ENCODE peak calls at places on chromosomes 1 and 21, in seven cellular contexts. One of them, this sample, is unnamed.

GRCh38 chr1:59051007-59051406 is 245.9 kb upstream of the FGGY start:
- DNase-seq in heart right ventricle: no peak
- DNase-seq in fibroblast of lung: no peak
- DNase-seq in astrocyte of the spinal cord: no peak
- DNase-seq in transverse colon: no peak
- DNase-seq in NB4: no peak
- DNase-seq in upper lobe of right lung: no peak
- DNase-seq in this sample: no peak

GRCh38 chr1:225259542-225259941 is 168.3 kb downstream of the LBR start:
- DNase-seq in fibroblast of lung: no peak
- DNase-seq in heart right ventricle: no peak
- DNase-seq in astrocyte of the spinal cord: no peak
- DNase-seq in upper lobe of right lung: no peak
- DNase-seq in NB4: no peak
- DNase-seq in transverse colon: no peak
- DNase-seq in this sample: no peak

GRCh38 chr1:149915429-149916192 is 2.0 kb downstream of the SV2A start:
- DNase-seq in NB4: peak; percentile 28
- DNase-seq in transverse colon: no peak
- DNase-seq in astrocyte of the spinal cord: no peak
- DNase-seq in upper lobe of right lung: no peak
- DNase-seq in heart right ventricle: no peak
- DNase-seq in fibroblast of lung: no peak
- DNase-seq in this sample: no peak

GRCh38 chr1:187018291-187018690 is 189.5 kb downstream of the PLA2G4A start:
- DNase-seq in upper lobe of right lung: no peak
- DNase-seq in fibroblast of lung: peak; percentile 18
- DNase-seq in astrocyte of the spinal cord: no peak
- DNase-seq in transverse colon: no peak
- DNase-seq in NB4: no peak
- DNase-seq in heart right ventricle: no peak
- DNase-seq in this sample: no peak

GRCh38 chr1:16073490-16074104 is at the start of gene FAM131C:
- DNase-seq in transverse colon: peak; percentile 60
- DNase-seq in NB4: peak; percentile 42
- DNase-seq in heart right ventricle: no peak
- DNase-seq in fibroblast of lung: no peak
- DNase-seq in upper lobe of right lung: no peak
- DNase-seq in astrocyte of the spinal cord: no peak
- DNase-seq in this sample: no peak

GRCh38 chr1:117403597-117403996 is 36.3 kb downstream of the MAN1A2 start:
- DNase-seq in upper lobe of right lung: no peak
- DNase-seq in astrocyte of the spinal cord: no peak
- DNase-seq in transverse colon: no peak
- DNase-seq in heart right ventricle: no peak
- DNase-seq in NB4: no peak
- DNase-seq in fibroblast of lung: no peak
- DNase-seq in this sample: no peak

GRCh38 chr1:7008331-7008730 is 223.1 kb downstream of the CAMTA1 start:
- DNase-seq in transverse colon: no peak
- DNase-seq in heart right ventricle: no peak
- DNase-seq in astrocyte of the spinal cord: no peak
- DNase-seq in upper lobe of right lung: no peak
- DNase-seq in fibroblast of lung: no peak
- DNase-seq in NB4: no peak
- DNase-seq in this sample: no peak

GRCh38 chr1:230327892-230328284 is 98.2 kb downstream of the PGBD5 start:
- DNase-seq in upper lobe of right lung: no peak
- DNase-seq in transverse colon: no peak
- DNase-seq in astrocyte of the spinal cord: peak; percentile 7
- DNase-seq in heart right ventricle: no peak
- DNase-seq in NB4: no peak
- DNase-seq in fibroblast of lung: peak; percentile 57
- DNase-seq in this sample: no peak

GRCh38 chr1:31991202-31991601 is 22.5 kb upstream of the KHDRBS1 start:
- DNase-seq in transverse colon: no peak
- DNase-seq in NB4: no peak
- DNase-seq in heart right ventricle: no peak
- DNase-seq in fibroblast of lung: no peak
- DNase-seq in astrocyte of the spinal cord: no peak
- DNase-seq in upper lobe of right lung: no peak
- DNase-seq in this sample: no peak

GRCh38 chr1:32877211-32878110 is 6.7 kb upstream of the FNDC5 start:
- DNase-seq in fibroblast of lung: no peak
- DNase-seq in astrocyte of the spinal cord: no peak
- DNase-seq in NB4: no peak
- DNase-seq in heart right ventricle: peak; percentile 80
- DNase-seq in upper lobe of right lung: peak; percentile 36
- DNase-seq in transverse colon: no peak
- DNase-seq in this sample: no peak

GRCh38 chr1:232459826-232460225 is 170.1 kb downstream of the SIPA1L2 start:
- DNase-seq in astrocyte of the spinal cord: no peak
- DNase-seq in heart right ventricle: no peak
- DNase-seq in upper lobe of right lung: no peak
- DNase-seq in transverse colon: no peak
- DNase-seq in fibroblast of lung: peak; percentile 39
- DNase-seq in NB4: no peak
- DNase-seq in this sample: no peak

GRCh38 chr21:42537106-42537742 is 23.6 kb downstream of the SLC37A1 start:
- DNase-seq in upper lobe of right lung: peak; percentile 44
- DNase-seq in fibroblast of lung: no peak
- DNase-seq in astrocyte of the spinal cord: no peak
- DNase-seq in heart right ventricle: no peak
- DNase-seq in transverse colon: no peak
- DNase-seq in NB4: peak; percentile 61
- DNase-seq in this sample: no peak

GRCh38 chr1:215606564-215607168 is 39.6 kb downstream of the KCTD3 start:
- DNase-seq in astrocyte of the spinal cord: peak; percentile 39
- DNase-seq in NB4: peak; percentile 8
- DNase-seq in fibroblast of lung: no peak
- DNase-seq in transverse colon: no peak
- DNase-seq in upper lobe of right lung: no peak
- DNase-seq in heart right ventricle: no peak
- DNase-seq in this sample: no peak

GRCh38 chr21:28283652-28284490 is 708.8 kb downstream of the LTN1 start:
- DNase-seq in transverse colon: no peak
- DNase-seq in fibroblast of lung: peak; percentile 94
- DNase-seq in astrocyte of the spinal cord: peak; percentile 84
- DNase-seq in upper lobe of right lung: no peak
- DNase-seq in heart right ventricle: peak; percentile 20
- DNase-seq in NB4: no peak
- DNase-seq in this sample: peak; percentile 82

GRCh38 chr1:224407546-224408293 is 26.9 kb downstream of the WDR26 start:
- DNase-seq in astrocyte of the spinal cord: no peak
- DNase-seq in upper lobe of right lung: no peak
- DNase-seq in NB4: no peak
- DNase-seq in transverse colon: no peak
- DNase-seq in heart right ventricle: no peak
- DNase-seq in fibroblast of lung: peak; percentile 69
- DNase-seq in this sample: no peak

GRCh38 chr1:74334147-74334546 is 99.0 kb downstream of the TNNI3K start:
- DNase-seq in transverse colon: no peak
- DNase-seq in astrocyte of the spinal cord: peak; percentile 43
- DNase-seq in NB4: no peak
- DNase-seq in upper lobe of right lung: no peak
- DNase-seq in heart right ventricle: no peak
- DNase-seq in fibroblast of lung: peak; percentile 57
- DNase-seq in this sample: no peak

GRCh38 chr1:112369389-112370285 is 26.4 kb upstream of the CTTNBP2NL start:
- DNase-seq in heart right ventricle: peak; percentile 85
- DNase-seq in fibroblast of lung: peak; percentile 66
- DNase-seq in transverse colon: peak; percentile 91
- DNase-seq in upper lobe of right lung: peak; percentile 93
- DNase-seq in NB4: peak; percentile 78
- DNase-seq in astrocyte of the spinal cord: peak; percentile 75
- DNase-seq in this sample: peak; percentile 49

GRCh38 chr1:204079608-204079999 is 6.7 kb downstream of the SOX13 start:
- DNase-seq in NB4: peak; percentile 32
- DNase-seq in transverse colon: no peak
- DNase-seq in fibroblast of lung: no peak
- DNase-seq in astrocyte of the spinal cord: no peak
- DNase-seq in upper lobe of right lung: peak; percentile 46
- DNase-seq in heart right ventricle: no peak
- DNase-seq in this sample: no peak

DNA sequence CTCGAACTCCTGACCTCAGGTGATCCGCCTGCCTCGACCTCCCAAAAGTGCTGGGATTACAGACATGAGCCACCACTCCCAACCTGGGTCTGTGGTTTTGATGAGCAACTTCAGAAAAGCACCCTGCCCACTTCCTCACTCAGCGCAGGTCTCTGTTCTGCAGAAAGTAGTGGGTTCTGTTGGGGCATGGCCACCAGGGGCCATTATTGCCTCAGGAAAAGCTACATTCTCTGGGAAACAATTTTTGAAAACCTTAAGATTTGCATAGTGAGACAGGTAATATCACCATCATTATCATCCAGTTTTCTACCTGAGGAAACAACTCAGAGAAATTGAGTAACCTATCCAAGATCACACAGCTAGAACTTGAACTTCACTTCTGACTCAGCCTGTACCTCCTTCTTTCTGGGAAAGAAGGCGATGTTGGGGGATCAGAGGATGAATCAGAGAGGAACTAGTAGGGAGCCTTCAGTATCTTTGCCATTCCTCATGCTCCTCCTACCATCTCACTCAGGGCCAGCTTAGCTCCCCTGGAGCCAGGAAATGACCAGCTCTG is 7.1 kb upstream of the NES start:
- DNase-seq in heart right ventricle: no peak
- DNase-seq in upper lobe of right lung: no peak
- DNase-seq in astrocyte of the spinal cord: peak; percentile 41
- DNase-seq in fibroblast of lung: peak; percentile 65
- DNase-seq in transverse colon: no peak
- DNase-seq in NB4: peak; percentile 46
- DNase-seq in this sample: no peak
- TF ChIP-seq CTCF in heart right ventricle: no peak
- TF ChIP-seq CTCF in upper lobe of right lung: no peak
- TF ChIP-seq CTCF in astrocyte of the spinal cord: no peak
- TF ChIP-seq CTCF in fibroblast of lung: no peak
- TF ChIP-seq CTCF in transverse colon: no peak
- TF ChIP-seq CTCF in NB4: peak; percentile 22
- TF ChIP-seq CTCF in this sample: peak; percentile 12

DNA sequence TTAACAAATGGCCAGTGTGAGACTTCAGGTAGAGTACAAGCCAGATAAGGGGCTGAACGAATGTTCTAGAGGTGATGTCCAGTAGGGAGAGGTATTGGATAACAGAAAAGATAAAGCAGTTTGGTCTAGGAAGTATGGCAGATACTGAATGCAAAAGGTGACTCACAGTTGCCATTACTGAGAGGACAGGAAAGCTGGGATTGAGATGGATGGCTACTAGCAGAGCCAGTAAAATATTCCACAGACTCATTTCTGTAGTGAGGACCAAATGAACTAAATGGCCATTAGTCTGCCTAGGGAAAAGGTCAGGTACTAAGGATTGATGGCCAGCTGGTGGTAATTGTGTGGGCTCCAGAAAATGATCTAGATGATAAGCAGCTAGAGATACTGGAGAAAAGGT is 11.5 kb downstream of the MACO1 start:
- DNase-seq in fibroblast of lung: peak; percentile 79
- DNase-seq in upper lobe of right lung: no peak
- DNase-seq in astrocyte of the spinal cord: peak; percentile 53
- DNase-seq in transverse colon: no peak
- DNase-seq in heart right ventricle: no peak
- DNase-seq in NB4: no peak
- DNase-seq in this sample: no peak
- H3K4me3 ChIP-seq in fibroblast of lung: no peak overlapping the region
- H3K4me3 ChIP-seq in upper lobe of right lung: no peak overlapping the region
- H3K4me3 ChIP-seq in astrocyte of the spinal cord: no peak overlapping the region
- H3K4me3 ChIP-seq in transverse colon: no peak overlapping the region
- H3K4me3 ChIP-seq in heart right ventricle: no peak overlapping the region
- H3K4me3 ChIP-seq in NB4: no peak overlapping the region
- H3K4me3 ChIP-seq in this sample: no peak overlapping the region

GRCh38 chr1:101316276-101316675 is 79.5 kb downstream of the S1PR1 start:
- DNase-seq in fibroblast of lung: no peak
- DNase-seq in heart right ventricle: no peak
- DNase-seq in transverse colon: no peak
- DNase-seq in upper lobe of right lung: no peak
- DNase-seq in astrocyte of the spinal cord: no peak
- DNase-seq in NB4: no peak
- DNase-seq in this sample: no peak

GRCh38 chr1:101316801-101317200 is 80.0 kb downstream of the S1PR1 start:
- DNase-seq in heart right ventricle: no peak
- DNase-seq in fibroblast of lung: no peak
- DNase-seq in NB4: no peak
- DNase-seq in astrocyte of the spinal cord: no peak
- DNase-seq in upper lobe of right lung: no peak
- DNase-seq in transverse colon: no peak
- DNase-seq in this sample: no peak

GRCh38 chr1:101312192-101312591 is 75.4 kb downstream of the S1PR1 start:
- DNase-seq in upper lobe of right lung: no peak
- DNase-seq in transverse colon: no peak
- DNase-seq in NB4: no peak
- DNase-seq in fibroblast of lung: no peak
- DNase-seq in heart right ventricle: no peak
- DNase-seq in astrocyte of the spinal cord: no peak
- DNase-seq in this sample: no peak

GRCh38 chr1:101314244-101314643 is 77.4 kb downstream of the S1PR1 start:
- DNase-seq in fibroblast of lung: peak; percentile 40
- DNase-seq in heart right ventricle: no peak
- DNase-seq in transverse colon: no peak
- DNase-seq in astrocyte of the spinal cord: peak; percentile 25
- DNase-seq in upper lobe of right lung: no peak
- DNase-seq in NB4: no peak
- DNase-seq in this sample: no peak

GRCh38 chr1:101317590-101317989 is 80.8 kb downstream of the S1PR1 start:
- DNase-seq in upper lobe of right lung: no peak
- DNase-seq in NB4: peak; percentile 33
- DNase-seq in transverse colon: no peak
- DNase-seq in astrocyte of the spinal cord: no peak
- DNase-seq in fibroblast of lung: no peak
- DNase-seq in heart right ventricle: no peak
- DNase-seq in this sample: no peak
- TF ChIP-seq CTCF in upper lobe of right lung: no peak
- TF ChIP-seq CTCF in NB4: peak; percentile 14
- TF ChIP-seq CTCF in transverse colon: no peak
- TF ChIP-seq CTCF in astrocyte of the spinal cord: no peak
- TF ChIP-seq CTCF in fibroblast of lung: no peak
- TF ChIP-seq CTCF in heart right ventricle: no peak
- TF ChIP-seq CTCF in this sample: no peak

DNA sequence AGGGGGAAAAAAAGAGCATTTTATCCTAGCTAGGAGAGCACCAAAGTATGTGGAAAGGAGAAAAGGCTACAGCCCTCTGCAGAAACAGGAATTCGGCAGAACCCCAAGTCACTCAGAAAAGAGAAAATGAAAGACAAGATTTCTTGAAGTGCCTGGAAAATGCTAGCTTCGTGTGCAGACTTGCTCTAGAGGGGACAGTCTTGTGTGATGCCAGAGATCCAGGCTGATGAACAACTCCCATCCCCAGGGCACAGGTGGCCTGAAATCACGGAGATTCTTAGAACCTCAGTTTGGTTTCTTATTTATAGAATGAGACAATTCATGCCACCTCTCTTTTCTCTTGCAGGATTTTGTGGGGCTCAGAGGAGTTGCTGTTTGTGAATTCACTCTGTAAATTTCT is 61.4 kb downstream of the RUNX1 start:
- DNase-seq in heart right ventricle: no peak
- DNase-seq in upper lobe of right lung: no peak
- DNase-seq in NB4: no peak
- DNase-seq in transverse colon: no peak
- DNase-seq in fibroblast of lung: no peak
- DNase-seq in astrocyte of the spinal cord: no peak
- DNase-seq in this sample: no peak
- H3K4me3 ChIP-seq in heart right ventricle: no peak overlapping the region
- H3K4me3 ChIP-seq in upper lobe of right lung: no peak overlapping the region
- H3K4me3 ChIP-seq in NB4: no peak overlapping the region
- H3K4me3 ChIP-seq in transverse colon: no peak overlapping the region
- H3K4me3 ChIP-seq in fibroblast of lung: no peak overlapping the region
- H3K4me3 ChIP-seq in astrocyte of the spinal cord: no peak overlapping the region
- H3K4me3 ChIP-seq in this sample: no peak overlapping the region

GRCh38 chr1:41241748-41242644 is at the start of gene SCMH1:
- DNase-seq in NB4: peak; percentile 77
- DNase-seq in fibroblast of lung: peak; percentile 40
- DNase-seq in heart right ventricle: peak; percentile 36
- DNase-seq in upper lobe of right lung: peak; percentile 82
- DNase-seq in transverse colon: peak; percentile 56
- DNase-seq in astrocyte of the spinal cord: peak; percentile 22
- DNase-seq in this sample: no peak
- TF ChIP-seq CTCF in NB4: no peak
- TF ChIP-seq CTCF in fibroblast of lung: no peak
- TF ChIP-seq CTCF in heart right ventricle: no peak
- TF ChIP-seq CTCF in upper lobe of right lung: no peak
- TF ChIP-seq CTCF in transverse colon: no peak
- TF ChIP-seq CTCF in astrocyte of the spinal cord: no peak
- TF ChIP-seq CTCF in this sample: no peak